ENCODE peak calls at places on chromosomes 12 and 14, in six cellular contexts. I is IMR-90, S is trophoblast cell, M is neuronal stem cell, O is mesenchymal stem cell, T is H1. Y is an unnamed sample.

GRCh38 chr12:18428416-18428815 is 167.1 kb downstream of the PIK3C2G start:
- DNase-seq in I (no peak), S (peak; percentile 70), M (no peak), O (no peak), T (no peak), Y (no peak)

GRCh38 chr14:75422169-75422568 is 5.7 kb upstream of the JDP2 start:
- DNase-seq in I (peak; percentile 92), S (peak; percentile 24), M (no peak), O (peak; percentile 60), T (no peak), Y (no peak)

GRCh38 chr14:37246427-37246829 is 48.7 kb downstream of the MIPOL1 start:
- DNase-seq in I (peak; percentile 63), S (peak; percentile 68), M (peak; percentile 35), O (peak; percentile 62), T (no peak), Y (no peak)

GRCh38 chr14:104223101-104223809 is 84.9 kb downstream of the KIF26A start:
- DNase-seq in I (no peak), S (no peak), M (no peak), O (peak; percentile 8), T (no peak), Y (no peak)

GRCh38 chr12:121391619-121392324 is 8.1 kb upstream of the RNF34 start:
- DNase-seq in I (peak; percentile 61), S (no peak), M (no peak), O (peak; percentile 72), T (no peak), Y (no peak)

GRCh38 chr14:75340921-75341320 is 62.3 kb downstream of the FOS start:
- DNase-seq in I (no peak), S (peak; percentile 13), M (no peak), O (peak; percentile 65), T (no peak), Y (no peak)

GRCh38 chr14:87186745-87187144 is 806.2 kb downstream of the GALC start:
- DNase-seq in I (no peak), S (no peak), M (no peak), O (no peak), T (peak; percentile 39), Y (peak; percentile 35)

GRCh38 chr12:132217371-132217770 is 73.1 kb downstream of the NOC4L start:
- DNase-seq in I (no peak), S (no peak), M (no peak), O (no peak), T (no peak), Y (no peak)

GRCh38 chr12:59499774-59500173 is 96.1 kb upstream of the SLC16A7 start:
- DNase-seq in I (no peak), S (no peak), M (no peak), O (no peak), T (no peak), Y (no peak)

GRCh38 chr12:72346331-72346944 is 74.3 kb downstream of the TRHDE start:
- DNase-seq in I (peak; percentile 85), S (peak; percentile 80), M (peak; percentile 80), O (peak; percentile 77), T (peak; percentile 59), Y (peak; percentile 89)

GRCh38 chr14:99254391-99255009 is 17.5 kb downstream of the BCL11B start:
- DNase-seq in I (no peak), S (no peak), M (no peak), O (no peak), T (no peak), Y (no peak)

GRCh38 chr14:61925043-61925442 is 162.8 kb downstream of the SNAPC1 start:
- DNase-seq in I (peak; percentile 29), S (peak; percentile 39), M (no peak), O (peak; percentile 12), T (no peak), Y (peak; percentile 49)

GRCh38 chr12:96121271-96121711 is 72.9 kb upstream of the ELK3 start:
- DNase-seq in I (peak; percentile 14), S (peak; percentile 22), M (no peak), O (peak; percentile 43), T (no peak), Y (no peak)

GRCh38 chr14:55052259-55052930 is 948 bp downstream of the MAPK1IP1L start:
- DNase-seq in I (peak; percentile 31), S (peak; percentile 52), M (no peak), O (peak; percentile 50), T (no peak), Y (no peak)

GRCh38 chr12:78473136-78473535 is 391.4 kb upstream of the SYT1 start:
- DNase-seq in I (peak; percentile 56), S (no peak), M (no peak), O (no peak), T (no peak), Y (no peak)

GRCh38 chr12:116454076-116454475 is 105.1 kb upstream of the MAP1LC3B2 start:
- DNase-seq in I (no peak), S (no peak), M (no peak), O (no peak), T (no peak), Y (no peak)

GRCh38 chr12:32501835-32502333 is 102.5 kb downstream of the FGD4 start:
- DNase-seq in I (peak; percentile 81), S (no peak), M (peak; percentile 94), O (peak; percentile 83), T (peak; percentile 69), Y (peak; percentile 94)

GRCh38 chr12:109714141-109714912 is 702 bp downstream of the FAM222A start:
- DNase-seq in I (peak; percentile 20), S (peak; percentile 55), M (peak; percentile 77), O (peak; percentile 71), T (no peak), Y (peak; percentile 80)

GRCh38 chr14:70045715-70046535 is 142.8 kb downstream of the SLC8A3 start:
- DNase-seq in I (peak; percentile 48), S (peak; percentile 80), M (peak; percentile 55), O (peak; percentile 50), T (peak; percentile 63), Y (peak; percentile 90)

GRCh38 chr12:116717466-116718457 is 20.1 kb downstream of the SPRING1 start:
- DNase-seq in I (peak; percentile 56), S (no peak), M (no peak), O (no peak), T (no peak), Y (no peak)

GRCh38 chr12:8698132-8698829 is 490 bp downstream of the RIMKLB start:
- DNase-seq in I (peak; percentile 16), S (peak; percentile 55), M (peak; percentile 71), O (peak; percentile 81), T (no peak), Y (peak; percentile 78)

GRCh38 chr14:75452900-75453816 is 25.3 kb downstream of the JDP2 start:
- DNase-seq in I (peak; percentile 89), S (peak; percentile 91), M (peak; percentile 89), O (peak; percentile 93), T (peak; percentile 92), Y (peak; percentile 94)

GRCh38 chr12:466039-466438 is 6.3 kb downstream of the B4GALNT3 start:
- DNase-seq in I (no peak), S (no peak), M (no peak), O (no peak), T (no peak), Y (no peak)

GRCh38 chr12:4526923-4527546 is 11.7 kb upstream of the RAD51AP1 start:
- DNase-seq in I (peak; percentile 16), S (peak; percentile 49), M (no peak), O (peak; percentile 38), T (no peak), Y (no peak)

GRCh38 chr12:26149963-26150362 is 25.1 kb upstream of the BHLHE41 start:
- DNase-seq in I (no peak), S (no peak), M (no peak), O (no peak), T (no peak), Y (no peak)

GRCh38 chr12:132397934-132398385 is 68.6 kb upstream of the GALNT9 start:
- DNase-seq in I (no peak), S (no peak), M (no peak), O (no peak), T (no peak), Y (no peak)

GRCh38 chr12:105705765-105706164 is 375.3 kb downstream of the C12orf75 start:
- DNase-seq in I (peak; percentile 67), S (peak; percentile 65), M (peak; percentile 64), O (peak; percentile 63), T (no peak), Y (peak; percentile 60)

GRCh38 chr12:2641209-2641608 is 153.6 kb upstream of the FKBP4 start:
- DNase-seq in I (peak; percentile 30), S (peak; percentile 28), M (no peak), O (no peak), T (no peak), Y (peak; percentile 82)

GRCh38 chr14:33070474-33070873 is 131.8 kb downstream of the NPAS3 start:
- DNase-seq in I (no peak), S (no peak), M (no peak), O (no peak), T (no peak), Y (no peak)

GRCh38 chr12:32290411-32290810 is 108.9 kb upstream of the FGD4 start:
- DNase-seq in I (peak; percentile 56), S (no peak), M (no peak), O (no peak), T (no peak), Y (no peak)

GRCh38 chr12:106599302-106599701 is 16.5 kb downstream of the RFX4 start:
- DNase-seq in I (no peak), S (no peak), M (no peak), O (no peak), T (no peak), Y (no peak)

DNA sequence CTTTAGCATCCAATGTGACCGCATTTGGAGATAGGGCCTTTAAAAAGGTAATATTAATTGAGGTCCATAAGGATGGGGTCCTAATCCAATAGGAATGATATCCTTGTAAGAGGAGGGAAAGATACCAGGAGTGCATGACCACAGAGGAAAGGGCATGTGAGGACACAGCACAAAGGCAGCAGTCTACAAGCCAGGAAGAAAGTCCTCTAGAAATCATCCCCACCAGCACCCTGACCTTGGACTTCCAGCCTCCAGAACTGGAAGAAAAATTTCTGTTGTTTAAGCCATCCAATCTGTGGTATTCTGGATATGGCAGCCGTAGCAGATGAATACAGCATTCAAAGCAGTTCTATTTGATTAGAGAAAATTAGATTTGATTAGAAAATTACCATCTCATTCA is 145.4 kb downstream of the STXBP6 start:
- DNase-seq in I (no peak), S (no peak), M (no peak), O (no peak), T (no peak), Y (no peak)
- H4K91ac ChIP-seq in I (no peak overlapping the region), S (no peak overlapping the region), M (no peak overlapping the region), O (no peak overlapping the region), T (no peak overlapping the region), Y (no peak overlapping the region)

DNA sequence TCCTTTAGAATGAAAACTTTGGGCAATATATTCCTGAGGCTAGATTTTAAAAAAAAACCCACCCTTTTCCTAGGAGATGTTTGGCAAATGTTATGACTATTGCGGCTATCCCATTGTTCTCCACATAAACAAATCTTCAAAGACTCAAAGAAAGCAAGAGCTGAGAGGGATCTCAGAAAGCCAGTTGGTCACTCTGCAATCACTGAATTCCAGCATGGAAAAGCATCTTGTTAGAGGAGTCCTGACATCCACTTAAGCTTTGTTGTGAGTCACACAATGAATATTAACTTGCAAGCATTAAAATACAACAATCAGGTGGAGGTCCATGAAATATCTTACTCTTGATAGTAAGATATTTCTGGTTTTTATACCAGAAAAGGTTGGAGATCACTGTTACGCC is 11.0 kb upstream of the PTPRB start:
- DNase-seq in I (peak; percentile 43), S (no peak), M (no peak), O (no peak), T (no peak), Y (no peak)
- H3K4me1 ChIP-seq in I (peaks cover 5% of the 10 kb centered on the region), S (peaks cover 5% of the 10 kb centered on the region), M (peaks cover 2% of the 10 kb centered on the region), O (peaks cover 3% of the 10 kb centered on the region), T (peaks cover 3% of the 10 kb centered on the region), Y (peaks cover 9% of the 10 kb centered on the region)

GRCh38 chr14:97490521-97491070 is 693.4 kb downstream of the VRK1 start:
- DNase-seq in I (no peak), S (no peak), M (no peak), O (no peak), T (no peak), Y (no peak)
- H3K27me3 ChIP-seq in I (no peaks in the 10 kb centered on the region), S (no peaks in the 10 kb centered on the region), M (no peaks in the 10 kb centered on the region), O (no peaks in the 10 kb centered on the region), T (no peaks in the 10 kb centered on the region), Y (no peaks in the 10 kb centered on the region)

GRCh38 chr12:94263011-94263786 is 114.8 kb downstream of the PLXNC1 start:
- DNase-seq in I (no peak), S (no peak), M (no peak), O (no peak), T (no peak), Y (no peak)
- H4K91ac ChIP-seq in I (peak overlapping the region; percentile 91), S (peak overlapping the region; percentile 51), M (no peak overlapping the region), O (no peak overlapping the region), T (peak overlapping the region; percentile 87), Y (no peak overlapping the region)

Y was measured in H9.